ENCODE peak calls at places on chromosomes 2 and 18, in ten cellular contexts. J, E, U, O, I, Y, S, R, A and V are unnamed samples.

GRCh38 chr2:215609089-215610032 is 173.5 kb upstream of the FN1 start:
- DNase-seq in I (no peak), J (no peak), O (peak), E (no peak), U (no peak), S (peak), Y (no peak), R (no peak), A (peak), V (no peak)

GRCh38 chr2:176101216-176101845 is 1.7 kb downstream of the HOXD12 start:
- DNase-seq in E (no peak), R (no peak), I (no peak), U (no peak), O (no peak), A (no peak), Y (no peak), J (no peak), S (no peak), V (no peak)

GRCh38 chr2:144510206-144510991 is 9.5 kb downstream of the ZEB2 start:
- DNase-seq in J (no peak), A (peak), E (no peak), U (no peak), S (peak), R (no peak), I (no peak), Y (no peak), O (no peak), V (no peak)

GRCh38 chr2:113784823-113785744 is 28.6 kb upstream of the SLC35F5 start:
- DNase-seq in I (no peak), U (no peak), O (no peak), R (no peak), E (no peak), S (no peak), Y (no peak), A (no peak), J (no peak), V (no peak)

GRCh38 chr18:79645291-79645983 is 34.2 kb upstream of the CTDP1 start:
- DNase-seq in S (no peak), U (no peak), E (no peak), A (no peak), O (no peak), R (no peak), I (no peak), Y (peak), J (peak), V (no peak)

GRCh38 chr2:122451040-122451439 is 695.6 kb downstream of the TSN start:
- DNase-seq in I (no peak), R (no peak), O (no peak), U (no peak), Y (peak), J (no peak), A (peak), S (peak), E (peak), V (peak)

GRCh38 chr2:95349568-95350319 is 52.6 kb downstream of the KCNIP3 start:
- DNase-seq in Y (no peak), S (no peak), J (peak), O (no peak), E (no peak), I (no peak), U (no peak), R (peak), A (no peak), V (no peak)

GRCh38 chr2:10775831-10776230 is 36.8 kb downstream of the PDIA6 start:
- DNase-seq in U (no peak), Y (no peak), J (peak), O (no peak), S (no peak), A (no peak), E (no peak), R (no peak), I (no peak), V (no peak)

GRCh38 chr2:80145499-80145898 is 159.1 kb downstream of the LRRTM1 start:
- DNase-seq in Y (no peak), R (no peak), O (no peak), A (no peak), I (no peak), S (no peak), E (peak), J (no peak), U (no peak), V (no peak)

GRCh38 chr2:216339456-216340279 is 32.6 kb downstream of the MARCHF4 start:
- DNase-seq in Y (no peak), O (no peak), R (no peak), U (no peak), J (no peak), I (no peak), S (peak), A (peak), E (no peak), V (no peak)

GRCh38 chr2:166314022-166314759 is 61.6 kb downstream of the SCN9A start:
- DNase-seq in R (no peak), J (no peak), A (peak), Y (no peak), U (no peak), I (no peak), E (no peak), O (peak), S (no peak), V (no peak)

GRCh38 chr2:231467016-231467545 is 2.8 kb upstream of the NCL start:
- DNase-seq in I (no peak), S (no peak), E (no peak), J (no peak), A (no peak), Y (no peak), U (no peak), R (peak), O (no peak), V (no peak)

GRCh38 chr2:71747573-71747972 is 294.2 kb downstream of the DYSF start:
- DNase-seq in I (no peak), E (no peak), A (no peak), J (no peak), Y (no peak), S (no peak), R (no peak), O (no peak), U (no peak), V (peak)

GRCh38 chr2:100561191-100561590 is 1.6 kb upstream of the PDCL3 start:
- DNase-seq in Y (no peak), R (no peak), U (peak), J (no peak), S (no peak), E (no peak), O (no peak), I (no peak), A (no peak), V (no peak)

GRCh38 chr2:44886409-44886808 is 55.1 kb upstream of the SIX3 start:
- DNase-seq in I (no peak), U (no peak), S (no peak), R (no peak), A (no peak), O (no peak), J (no peak), Y (no peak), E (no peak), V (no peak)

GRCh38 chr2:240246173-240246820 is 105.8 kb upstream of the OTOS start:
- DNase-seq in S (no peak), J (peak), E (no peak), O (no peak), A (no peak), R (peak), I (no peak), Y (no peak), U (no peak), V (no peak)

GRCh38 chr18:41809652-41810051 is 145.4 kb upstream of the PIK3C3 start:
- DNase-seq in R (no peak), O (no peak), J (no peak), S (no peak), I (no peak), U (no peak), E (no peak), Y (peak), A (no peak), V (no peak)

GRCh38 chr18:24208270-24209035 is 69.6 kb downstream of the CABYR start:
- DNase-seq in O (no peak), A (peak), E (no peak), U (no peak), R (no peak), I (no peak), S (no peak), J (no peak), Y (no peak), V (no peak)

GRCh38 chr2:156517419-156517818 is 81.2 kb downstream of the GPD2 start:
- DNase-seq in I (no peak), O (no peak), E (no peak), Y (no peak), J (no peak), A (no peak), S (no peak), R (no peak), U (no peak), V (no peak)

GRCh38 chr18:445090-445489 is 55.4 kb downstream of the COLEC12 start:
- DNase-seq in J (no peak), I (no peak), E (no peak), U (no peak), Y (no peak), A (no peak), R (no peak), O (no peak), S (no peak), V (no peak)

GRCh38 chr2:223545830-223546229 is 56.3 kb downstream of the SCG2 start:
- DNase-seq in J (no peak), S (no peak), A (peak), O (no peak), I (no peak), Y (no peak), R (no peak), U (no peak), E (no peak), V (no peak)

GRCh38 chr2:174025271-174026121 is 60.3 kb upstream of the SP3 start:
- DNase-seq in S (peak), Y (peak), E (peak), A (peak), R (no peak), J (peak), O (no peak), U (no peak), I (no peak), V (no peak)

GRCh38 chr2:96957299-96957698 is 29.1 kb downstream of the FAM178B start:
- DNase-seq in I (no peak), U (no peak), R (no peak), E (no peak), S (no peak), J (peak), A (no peak), Y (no peak), O (no peak), V (no peak)

GRCh38 chr2:437772-438393 is 150.0 kb upstream of the ALKAL2 start:
- DNase-seq in S (no peak), A (no peak), I (peak), O (no peak), R (no peak), J (no peak), U (no peak), E (peak), Y (peak), V (no peak)

DNA sequence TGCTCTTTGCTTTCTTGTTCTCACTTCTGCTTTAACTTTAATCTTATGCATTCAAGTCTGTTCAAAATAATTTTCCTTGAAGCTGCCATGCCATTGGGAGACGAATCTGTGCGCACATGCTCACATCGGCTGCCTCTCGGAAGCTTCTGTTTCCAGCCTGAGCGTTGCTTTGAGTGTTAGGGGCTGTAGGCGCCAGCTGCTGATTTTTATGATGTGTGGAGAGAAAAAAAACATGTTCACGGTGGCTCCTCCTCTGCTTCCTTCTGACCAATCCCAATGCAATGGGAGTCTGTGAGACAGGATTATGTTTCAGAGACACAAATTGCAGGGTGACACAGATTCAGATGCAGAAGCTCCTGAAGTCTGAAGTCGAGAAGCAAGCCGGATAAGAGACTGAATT is at the start of gene MC4R:
- DNase-seq in A (peak), O (peak), Y (peak), E (peak), S (peak), R (no peak), J (no peak), I (no peak), U (no peak), V (no peak)
- H3K4me3 ChIP-seq in A (peak), O (peak), Y (no peak), E (no peak), S (no peak), R (peak), J (no peak), I (no peak), U (no peak), V (no peak)

GRCh38 chr2:241702155-241702404 is 241 bp downstream of the ING5 start:
- DNase-seq in O (no peak), J (no peak), E (peak), R (no peak), I (no peak), S (no peak), Y (no peak), A (no peak), U (no peak), V (no peak)
- H3K4me3 ChIP-seq in O (peak), J (peak), E (peak), R (peak), I (peak), S (no peak), Y (no peak), A (peak), U (peak), V (peak)

DNA sequence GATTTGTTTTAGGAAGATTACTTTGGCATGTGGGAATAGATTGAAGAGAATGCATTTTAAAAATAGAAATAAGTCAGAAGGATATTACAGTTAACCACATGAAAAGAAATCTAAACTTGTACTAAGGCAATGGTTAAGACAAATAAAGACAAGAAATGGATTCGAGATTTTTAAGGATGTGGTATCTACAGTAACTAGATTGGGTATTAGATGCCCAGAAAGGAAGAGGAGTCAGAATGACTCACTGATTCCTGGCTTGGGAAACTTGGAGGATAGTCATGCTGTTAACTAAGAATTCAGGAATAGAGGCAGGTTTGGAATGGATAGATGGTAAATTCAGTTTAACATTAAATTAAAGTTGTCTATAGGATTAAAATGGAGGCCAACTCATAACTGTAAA is 55.9 kb downstream of the METTL4 start:
- DNase-seq in J (no peak), E (no peak), U (no peak), R (no peak), O (peak), A (peak), I (no peak), S (no peak), Y (no peak), V (no peak)
- H3K4me3 ChIP-seq in J (no peak), E (no peak), U (no peak), R (no peak), O (no peak), A (no peak), I (no peak), S (no peak), Y (no peak), V (no peak)

GRCh38 chr2:218357194-218358177 is 829 bp downstream of the CATIP start:
- DNase-seq in E (no peak), I (no peak), O (no peak), U (no peak), Y (no peak), A (peak), R (no peak), J (no peak), S (no peak), V (no peak)
- H3K4me3 ChIP-seq in E (no peak), I (no peak), O (no peak), U (no peak), Y (no peak), A (no peak), R (no peak), J (no peak), S (no peak), V (peak)

DNA sequence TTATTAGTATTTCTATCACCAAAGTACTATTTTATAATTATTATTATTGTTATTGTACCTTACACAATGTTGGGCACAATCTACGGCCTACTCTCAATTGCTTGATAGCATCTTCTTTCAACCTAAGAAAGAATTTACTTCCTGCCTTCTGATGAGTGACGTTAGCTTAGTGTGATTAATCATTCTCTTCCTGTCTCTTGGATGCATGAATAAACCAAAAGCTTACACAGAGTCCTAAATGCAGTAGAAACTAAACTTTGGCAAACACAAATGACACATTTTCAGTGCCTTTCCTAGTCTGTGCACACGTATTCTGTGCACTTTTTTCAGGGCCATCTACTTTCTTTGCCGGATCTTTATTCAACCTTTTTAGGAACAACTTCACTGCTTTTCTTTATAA is 19.2 kb downstream of the TRAK2 start:
- DNase-seq in Y (peak), A (peak), O (peak), U (no peak), S (no peak), E (no peak), J (no peak), R (no peak), I (no peak), V (no peak)
- H3K4me3 ChIP-seq in Y (no peak), A (no peak), O (no peak), U (no peak), S (no peak), E (no peak), J (no peak), R (peak), I (no peak), V (no peak)

GRCh38 chr2:68736086-68736485 is 1.5 kb downstream of the ARHGAP25 start:
- DNase-seq in A (no peak), S (no peak), O (no peak), I (no peak), R (no peak), Y (no peak), U (no peak), E (no peak), J (no peak), V (no peak)
- H3K4me3 ChIP-seq in A (no peak), S (no peak), O (no peak), I (peak), R (no peak), Y (peak), U (no peak), E (no peak), J (no peak), V (no peak)